ENCODE peak calls at places on chromosomes 16 and 17, in seven cellular contexts. C is BE2C, V is ascending aorta, D is hepatocyte, P is fibroblast of pulmonary artery, Z is H1, N is A549. X is an unnamed sample.

GRCh38 chr17:64269687-64270649 is 6.9 kb upstream of the TEX2 start:
- DNase-seq in C (peak; percentile 55), V (no peak), D (no peak), P (no peak), Z (no peak), N (no peak), X (no peak)

GRCh38 chr17:74340470-74341023 is 14.5 kb downstream of the KIF19 start:
- DNase-seq in C (no peak), V (no peak), D (peak; percentile 66), P (no peak), Z (no peak), N (no peak), X (no peak)

GRCh38 chr16:69745232-69745612 is 9.5 kb downstream of the NOB1 start:
- DNase-seq in C (no peak), V (no peak), D (no peak), P (no peak), Z (no peak), N (no peak), X (no peak)

GRCh38 chr16:88681709-88682451 is 4.4 kb downstream of the SNAI3 start:
- DNase-seq in C (no peak), V (no peak), D (no peak), P (no peak), Z (no peak), N (no peak), X (no peak)

GRCh38 chr16:70250748-70251650 is 741 bp downstream of the EXOSC6 start:
- DNase-seq in C (peak; percentile 55), V (no peak), D (peak; percentile 72), P (peak; percentile 52), Z (peak; percentile 71), N (peak; percentile 50), X (no peak)

GRCh38 chr16:188674-189073 is 8.4 kb downstream of the HBQ1 start:
- DNase-seq in C (no peak), V (no peak), D (no peak), P (no peak), Z (no peak), N (no peak), X (no peak)

GRCh38 chr17:40364906-40365305 is 369 bp upstream of the GJD3 start:
- DNase-seq in C (no peak), V (no peak), D (no peak), P (no peak), Z (no peak), N (no peak), X (no peak)

GRCh38 chr17:40333781-40334453 is 24.9 kb downstream of the RARA start:
- DNase-seq in C (no peak), V (no peak), D (no peak), P (no peak), Z (no peak), N (no peak), X (no peak)

GRCh38 chr17:7208027-7208571 is 11.5 kb downstream of the DLG4 start:
- DNase-seq in C (no peak), V (no peak), D (no peak), P (no peak), Z (peak; percentile 86), N (no peak), X (no peak)

GRCh38 chr16:11016993-11017392 is 72.6 kb downstream of the CLEC16A start:
- DNase-seq in C (peak; percentile 39), V (no peak), D (peak; percentile 32), P (peak; percentile 70), Z (no peak), N (peak; percentile 62), X (no peak)

GRCh38 chr17:50100921-50101345 is 5.8 kb downstream of the PDK2 start:
- DNase-seq in C (no peak), V (no peak), D (peak; percentile 52), P (no peak), Z (no peak), N (no peak), X (no peak)

GRCh38 chr16:64489449-64489848 is 632.4 kb downstream of the CDH11 start:
- DNase-seq in C (no peak), V (no peak), D (no peak), P (peak; percentile 26), Z (no peak), N (no peak), X (no peak)

GRCh38 chr17:40251576-40251975 is 32.5 kb downstream of the WIPF2 start:
- DNase-seq in C (no peak), V (no peak), D (peak; percentile 78), P (peak; percentile 88), Z (no peak), N (peak; percentile 58), X (no peak)

GRCh38 chr17:40341808-40342574 is 22.5 kb downstream of the GJD3 start:
- DNase-seq in C (peak; percentile 81), V (no peak), D (peak; percentile 89), P (peak; percentile 71), Z (peak; percentile 88), N (peak; percentile 89), X (no peak)

GRCh38 chr17:36212958-36213357 is 2.1 kb downstream of the CCL4L2 start:
- DNase-seq in C (no peak), V (no peak), D (no peak), P (no peak), Z (no peak), N (no peak), X (no peak)

GRCh38 chr17:42112552-42113176 is at the start of gene DHX58:
- DNase-seq in C (no peak), V (peak; percentile 39), D (peak; percentile 71), P (peak; percentile 86), Z (no peak), N (peak; percentile 54), X (no peak)

GRCh38 chr17:1752425-1752941 is 9.4 kb upstream of the SERPINF1 start:
- DNase-seq in C (no peak), V (no peak), D (no peak), P (no peak), Z (no peak), N (peak; percentile 83), X (no peak)

GRCh38 chr17:14760212-14760611 is 459.3 kb downstream of the HS3ST3B1 start:
- DNase-seq in C (no peak), V (no peak), D (no peak), P (no peak), Z (no peak), N (no peak), X (no peak)

DNA sequence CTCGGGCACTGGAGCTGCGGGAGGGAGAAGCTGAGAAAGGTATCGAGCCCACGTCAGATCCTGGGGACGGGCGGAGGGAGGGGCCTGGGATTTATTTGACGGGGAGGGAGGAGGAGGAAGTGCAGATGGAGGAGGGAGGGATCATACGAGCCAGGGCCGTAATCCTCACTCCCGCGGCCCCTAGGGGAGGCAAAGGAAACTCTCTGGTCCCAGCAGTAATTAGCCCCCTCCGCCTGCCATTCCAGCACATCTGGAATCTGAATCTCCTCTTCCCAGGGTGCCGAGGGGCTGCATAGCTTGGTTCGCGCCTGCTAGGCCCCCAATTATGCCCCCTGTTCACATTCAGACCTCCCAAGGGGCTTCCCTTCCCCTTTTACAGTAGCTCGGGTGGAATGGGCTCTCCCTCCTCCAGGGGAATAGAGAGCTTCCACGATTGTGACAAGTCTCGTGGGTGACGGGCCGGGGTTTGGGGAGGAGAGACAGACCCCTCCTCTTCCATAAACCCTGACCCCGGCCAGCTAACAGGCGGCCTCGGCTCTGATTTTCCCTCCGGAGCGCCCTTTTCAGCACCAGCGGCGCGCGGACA is at the start of gene SEZ6L2:
- DNase-seq in C (peak; percentile 96), V (no peak), D (peak; percentile 95), P (peak; percentile 95), Z (peak; percentile 95), N (peak; percentile 89), X (no peak)
- TF ChIP-seq CTCF in C (peak; percentile 44), V (no peak), D (peak; percentile 14), P (peak; percentile 43), Z (no peak), N (no peak), X (no peak)

DNA sequence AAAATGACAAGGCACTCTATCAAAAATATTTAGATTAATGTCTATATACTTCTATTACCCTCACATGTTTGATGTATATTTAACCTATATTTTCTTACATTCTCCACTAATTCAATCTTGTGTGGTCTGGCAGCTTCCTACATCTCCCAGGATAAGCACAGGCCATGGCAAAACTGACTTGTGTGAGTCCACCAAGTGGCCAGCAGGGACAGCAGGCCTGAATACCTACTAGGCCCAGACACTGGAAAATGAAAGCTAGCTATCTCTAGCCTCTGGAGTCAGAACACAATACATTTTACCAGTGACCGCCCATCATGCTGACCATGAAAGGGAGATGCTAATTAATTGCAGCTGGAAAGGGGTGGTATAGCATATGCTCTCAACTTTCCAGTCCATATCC is 132.3 kb downstream of the PCTP start:
- DNase-seq in C (peak; percentile 15), V (no peak), D (no peak), P (no peak), Z (no peak), N (peak; percentile 3), X (no peak)
- TF ChIP-seq CTCF in C (peak; percentile 23), V (no peak), D (no peak), P (no peak), Z (peak; percentile 8), N (no peak), X (no peak)

DNA sequence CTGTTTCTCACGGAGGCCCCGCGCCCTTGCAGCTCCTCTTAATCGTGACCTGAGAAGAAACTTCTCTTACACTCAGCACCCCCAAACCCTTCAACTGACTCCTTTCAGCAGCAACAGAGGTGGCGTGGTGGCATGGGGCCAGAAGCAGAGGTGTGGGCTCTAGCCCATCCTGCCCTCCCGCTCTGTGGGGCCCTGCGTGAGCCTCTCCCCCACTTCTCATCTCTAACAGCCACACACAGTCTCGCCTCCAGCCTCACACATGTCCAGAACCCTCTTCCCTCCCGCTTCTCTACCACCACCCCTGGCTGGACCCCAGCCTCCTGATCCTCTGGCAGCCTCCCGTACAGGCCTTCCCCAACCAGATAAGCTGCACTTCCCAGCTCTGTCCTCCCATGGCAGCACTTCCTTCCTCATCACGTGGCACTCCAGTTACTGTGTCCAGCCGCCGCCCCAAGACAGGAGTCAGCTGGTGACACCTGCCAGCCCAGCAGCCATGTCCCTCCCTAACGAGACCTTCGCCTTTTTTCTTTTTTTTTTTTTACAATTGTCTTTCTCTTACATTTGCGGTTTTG is 30.5 kb downstream of the NSMCE1 start:
- DNase-seq in C (no peak), V (no peak), D (peak; percentile 22), P (no peak), Z (no peak), N (no peak), X (no peak)
- TF ChIP-seq CTCF in C (no peak), V (no peak), D (no peak), P (no peak), Z (no peak), N (no peak), X (no peak)

GRCh38 chr16:3668626-3669025 is 14.1 kb downstream of the DNASE1 start:
- DNase-seq in C (no peak), V (no peak), D (no peak), P (no peak), Z (no peak), N (no peak), X (no peak)

GRCh38 chr16:3664187-3664896 is 9.9 kb downstream of the DNASE1 start:
- DNase-seq in C (no peak), V (no peak), D (no peak), P (no peak), Z (no peak), N (no peak), X (no peak)

GRCh38 chr16:3662601-3663000 is 8.1 kb downstream of the DNASE1 start:
- DNase-seq in C (no peak), V (no peak), D (no peak), P (no peak), Z (no peak), N (no peak), X (no peak)

GRCh38 chr16:3669067-3669466 is 14.6 kb downstream of the DNASE1 start:
- DNase-seq in C (no peak), V (no peak), D (no peak), P (no peak), Z (no peak), N (no peak), X (no peak)

GRCh38 chr16:3665508-3665907 is 11.0 kb downstream of the DNASE1 start:
- DNase-seq in C (no peak), V (no peak), D (no peak), P (no peak), Z (no peak), N (no peak), X (no peak)
- TF ChIP-seq CTCF in C (no peak), V (no peak), D (no peak), P (no peak), Z (no peak), N (no peak), X (no peak)